ENCODE peak calls at places on chromosomes 13 and 19, in ten cellular contexts. H, R, O, U, C, P, X, Z, E and V are unnamed samples.

GRCh38 chr13:69603144-69603853 is 504.3 kb upstream of the ATXN8OS start:
- DNase-seq in C (no peak), Z (no peak), O (no peak), X (no peak), P (no peak), U (no peak), E (no peak), R (no peak), H (no peak), V (no peak)

GRCh38 chr19:33562636-33563035 is 41.0 kb upstream of the PEPD start:
- DNase-seq in R (no peak), E (no peak), O (no peak), U (no peak), P (no peak), H (no peak), X (no peak), Z (no peak), C (no peak), V (peak; percentile 61)

GRCh38 chr19:13001502-13002388 is 6.5 kb downstream of the NFIX start:
- DNase-seq in X (no peak), P (no peak), O (no peak), Z (peak; percentile 76), R (no peak), C (peak; percentile 76), E (no peak), U (peak; percentile 89), H (no peak), V (no peak)

GRCh38 chr13:91722267-91722884 is 324.0 kb downstream of the GPC5 start:
- DNase-seq in H (no peak), P (no peak), Z (no peak), O (peak; percentile 31), E (no peak), U (no peak), C (no peak), X (no peak), R (no peak), V (no peak)

GRCh38 chr13:23980160-23980551 is 82.9 kb upstream of the C1QTNF9B start:
- DNase-seq in O (peak; percentile 81), C (peak; percentile 89), E (peak; percentile 86), R (peak; percentile 79), X (peak; percentile 66), Z (peak; percentile 85), U (peak; percentile 89), H (peak; percentile 96), P (peak; percentile 91), V (peak; percentile 93)

GRCh38 chr13:106418556-106418955 is 116.9 kb downstream of the EFNB2 start:
- DNase-seq in X (no peak), R (no peak), H (no peak), E (no peak), O (peak; percentile 28), Z (peak; percentile 91), U (no peak), C (no peak), P (no peak), V (no peak)

GRCh38 chr19:55213547-55213946 is 4.2 kb upstream of the PTPRH start:
- DNase-seq in C (no peak), P (no peak), U (no peak), H (no peak), E (no peak), R (no peak), X (no peak), O (no peak), Z (no peak), V (no peak)

GRCh38 chr19:44623080-44623479 is 9.7 kb downstream of the IGSF23 start:
- DNase-seq in P (no peak), U (no peak), O (peak; percentile 65), C (no peak), H (no peak), E (no peak), X (no peak), R (no peak), Z (peak; percentile 73), V (no peak)

GRCh38 chr19:55487884-55488687 is at the start of gene SSC5D:
- DNase-seq in E (no peak), X (no peak), R (no peak), Z (peak; percentile 51), P (no peak), C (no peak), O (peak; percentile 51), U (peak; percentile 65), H (no peak), V (no peak)

GRCh38 chr13:53201454-53202225 is 173.0 kb downstream of the OLFM4 start:
- DNase-seq in H (peak; percentile 45), P (peak; percentile 64), E (peak; percentile 26), C (no peak), U (peak; percentile 43), O (no peak), Z (no peak), R (peak; percentile 52), X (no peak), V (peak; percentile 93)

GRCh38 chr13:111336666-111337065 is 16.2 kb downstream of the TEX29 start:
- DNase-seq in C (no peak), E (no peak), P (no peak), U (no peak), Z (peak; percentile 31), O (peak; percentile 30), H (no peak), X (no peak), R (no peak), V (no peak)

GRCh38 chr13:94641432-94641941 is 39.8 kb downstream of the GPR180 start:
- DNase-seq in X (no peak), H (no peak), O (peak; percentile 88), Z (peak; percentile 85), C (no peak), R (no peak), E (no peak), U (no peak), P (no peak), V (no peak)

GRCh38 chr19:45676851-45677263 is 8.8 kb downstream of the GIPR start:
- DNase-seq in P (peak; percentile 78), C (no peak), O (no peak), X (peak; percentile 26), U (no peak), H (no peak), R (no peak), Z (no peak), E (peak; percentile 71), V (no peak)

GRCh38 chr13:106529415-106530208 is 5.8 kb downstream of the EFNB2 start:
- DNase-seq in E (no peak), P (no peak), C (no peak), H (no peak), R (no peak), Z (no peak), U (no peak), X (no peak), O (no peak), V (no peak)

GRCh38 chr13:98450495-98451167 is 126.3 kb downstream of the STK24 start:
- DNase-seq in E (no peak), H (no peak), Z (no peak), O (no peak), R (no peak), P (peak; percentile 54), U (peak; percentile 74), C (peak; percentile 55), X (no peak), V (peak; percentile 33)

GRCh38 chr19:38877781-38878574 is at the start of gene RINL:
- DNase-seq in Z (no peak), E (no peak), R (peak; percentile 70), X (peak; percentile 57), U (peak; percentile 50), P (peak; percentile 76), C (peak; percentile 47), O (no peak), H (no peak), V (no peak)

DNA sequence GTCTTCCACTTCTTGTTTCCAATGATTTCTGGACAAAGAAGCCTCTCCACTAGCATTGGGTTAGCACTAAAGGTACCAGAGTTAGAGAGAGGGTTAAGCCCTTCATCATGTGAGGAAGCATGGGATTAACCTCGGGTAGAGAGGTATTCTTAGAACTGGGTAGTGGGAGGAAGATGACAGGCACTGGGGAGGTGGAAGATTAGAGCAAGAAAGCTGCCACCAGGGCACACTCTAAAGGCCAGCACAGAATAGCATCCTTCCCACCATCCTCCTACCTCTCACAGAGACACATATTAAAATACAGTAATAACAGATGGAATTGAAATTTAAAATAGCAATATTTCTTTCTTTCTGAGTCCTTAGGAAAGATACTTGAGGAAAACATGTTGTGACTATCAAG is 84.5 kb upstream of the PCDH20 start:
- DNase-seq in Z (no peak), O (no peak), U (no peak), E (no peak), P (no peak), X (no peak), C (no peak), R (no peak), H (no peak), V (no peak)
- TF ChIP-seq CTCF in Z (no peak), O (no peak), U (no peak), E (no peak), P (no peak), X (no peak), C (no peak), R (no peak), H (no peak), V (no peak)

GRCh38 chr19:4362871-4363545 is 19.6 kb downstream of the MPND start:
- DNase-seq in Z (no peak), O (no peak), C (no peak), E (no peak), H (no peak), U (no peak), X (no peak), R (no peak), P (no peak), V (peak; percentile 85)
- TF ChIP-seq CTCF in Z (no peak), O (peak; percentile 13), C (no peak), E (no peak), H (no peak), U (no peak), X (no peak), R (no peak), P (no peak), V (peak; percentile 58)

DNA sequence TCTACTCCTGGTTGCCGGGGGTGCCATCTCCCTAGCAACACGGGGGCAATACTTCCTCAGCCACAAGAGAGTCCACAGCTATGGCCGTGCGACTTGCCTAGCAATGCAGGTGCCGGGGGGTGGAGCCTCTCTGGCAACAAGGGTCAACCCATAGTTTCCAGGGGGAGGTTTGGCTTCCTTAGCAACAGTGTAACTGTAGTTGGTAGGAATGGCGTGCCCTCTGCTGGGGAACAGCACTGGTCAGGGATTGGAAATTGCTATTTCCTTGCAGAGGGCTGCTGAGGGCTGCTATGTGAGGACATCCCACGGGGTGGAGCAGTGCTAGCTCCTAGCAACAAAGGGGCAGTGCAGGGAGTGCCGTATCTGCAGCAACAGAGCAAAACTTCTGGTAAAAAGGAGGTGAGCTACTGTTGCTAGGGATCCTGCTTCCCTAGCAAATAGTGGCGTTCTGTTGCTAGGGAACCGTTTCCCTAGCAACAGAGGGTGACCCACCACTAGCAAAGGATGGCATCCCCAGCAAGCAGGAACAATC is 7.0 kb upstream of the TMC4 start:
- DNase-seq in P (no peak), Z (no peak), H (peak; percentile 79), X (no peak), U (no peak), O (peak; percentile 61), R (no peak), E (no peak), C (no peak), V (no peak)
- TF ChIP-seq CTCF in P (no peak), Z (no peak), H (peak; percentile 63), X (no peak), U (no peak), O (peak; percentile 44), R (no peak), E (no peak), C (no peak), V (peak; percentile 72)

DNA sequence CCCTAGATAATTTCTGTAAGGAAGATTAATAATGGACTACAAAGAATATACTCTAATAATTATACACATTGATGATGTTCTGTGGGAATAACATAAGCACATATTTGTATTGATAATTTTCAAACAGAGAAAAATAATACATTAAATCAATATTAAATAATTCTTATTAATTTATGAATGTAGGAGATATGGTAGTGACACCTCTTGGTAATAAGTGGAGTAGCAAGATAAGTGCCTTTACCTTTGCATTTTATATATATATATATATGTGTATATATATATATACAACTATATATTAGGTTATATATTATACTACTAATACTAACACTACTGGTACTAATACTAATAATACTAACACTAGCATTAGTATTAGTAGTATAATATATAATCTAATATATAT is 905.8 kb downstream of the SLITRK1 start:
- DNase-seq in O (peak; percentile 11), Z (no peak), X (no peak), U (no peak), P (no peak), E (no peak), H (no peak), C (no peak), R (no peak), V (no peak)
- TF ChIP-seq CTCF in O (no peak), Z (peak; percentile 24), X (no peak), U (no peak), P (no peak), E (no peak), H (no peak), C (no peak), R (no peak), V (peak; percentile 77)